ENCODE peak calls at places on chromosomes 3 and 15, in five cellular contexts. B is activated T-helper 9 cell treated with anti-CD3 and anti-CD28 coated beads, Interleukin-2, amount 50 U/mL, for 16 hours; K is psoas muscle; Q is ELF-1; O is hepatic stellate cell. X is an unnamed sample.

GRCh38 chr3:31758342-31758741 is 222.7 kb downstream of the OSBPL10 start:
- DNase-seq in K (no peak), O (no peak), B (no peak), Q (peak), X (no peak)

GRCh38 chr3:33071946-33072345 is 25.0 kb downstream of the GLB1 start:
- DNase-seq in K (no peak), B (no peak), Q (no peak), O (no peak), X (no peak)

GRCh38 chr15:58377193-58377592 is 54.6 kb upstream of the LIPC start:
- DNase-seq in O (no peak), B (no peak), K (no peak), Q (no peak), X (no peak)

GRCh38 chr15:62099171-62099601 is 32.4 kb downstream of the C2CD4A start:
- DNase-seq in K (no peak), O (peak), Q (no peak), B (no peak), X (no peak)

GRCh38 chr3:3170998-3171397 is 8.5 kb downstream of the CRBN start:
- DNase-seq in B (no peak), Q (no peak), K (no peak), O (no peak), X (peak)

GRCh38 chr15:85762756-85763127 is 32.0 kb downstream of the KLHL25 start:
- DNase-seq in Q (no peak), O (no peak), B (no peak), K (no peak), X (no peak)

GRCh38 chr15:38128389-38128788 is 124.2 kb upstream of the SPRED1 start:
- DNase-seq in Q (no peak), O (no peak), B (no peak), K (no peak), X (no peak)

GRCh38 chr3:10867384-10867783 is 51.4 kb downstream of the SLC6A11 start:
- DNase-seq in B (no peak), O (peak), Q (peak), K (no peak), X (peak)

GRCh38 chr3:182364323-182364722 is 429.0 kb upstream of the ATP11B start:
- DNase-seq in B (no peak), O (no peak), K (no peak), Q (no peak), X (no peak)

GRCh38 chr3:71893120-71893519 is 108.2 kb upstream of the PROK2 start:
- DNase-seq in B (no peak), O (no peak), K (no peak), Q (no peak), X (no peak)

GRCh38 chr3:12916159-12916558 is 74.8 kb upstream of the RPL32 start:
- DNase-seq in B (no peak), Q (no peak), K (no peak), O (no peak), X (no peak)

GRCh38 chr15:41585140-41586047 is 26.4 kb downstream of the TYRO3 start:
- DNase-seq in K (peak), O (peak), Q (peak), B (peak), X (peak)